ENCODE peak calls at places on chromosomes 16 and 17, in eight cellular contexts. N is NCI-H2081, M is DMS153, C is B cell, W is GOT3, R is astrocyte of the spinal cord, S is ELF-1, Y is caudate nucleus. H is an unnamed sample.

GRCh38 chr16:2350500-2350899 is 10.0 kb upstream of the ABCA3 start:
- DNase-seq in N (no peak), M (no peak), C (no peak), W (no peak), R (peak), S (no peak), Y (no peak), H (no peak)

GRCh38 chr16:87235810-87236515 is 81.2 kb downstream of the C16orf95 start:
- DNase-seq in N (no peak), M (no peak), C (no peak), W (no peak), R (no peak), S (no peak), Y (no peak), H (no peak)

GRCh38 chr17:8649157-8650118 is 18.9 kb upstream of the MYH10 start:
- DNase-seq in N (no peak), M (no peak), C (no peak), W (no peak), R (peak), S (no peak), Y (no peak), H (no peak)

GRCh38 chr16:63714876-63715275 is 1407.0 kb downstream of the CDH11 start:
- DNase-seq in N (peak), M (peak), C (no peak), W (no peak), R (no peak), S (peak), Y (no peak), H (no peak)

GRCh38 chr17:30336369-30337171 is 2.7 kb upstream of the TMIGD1 start:
- DNase-seq in N (peak), M (peak), C (peak), W (no peak), R (peak), S (peak), Y (no peak), H (no peak)

GRCh38 chr16:66750279-66751134 is 902 bp downstream of the DYNC1LI2 start:
- DNase-seq in N (no peak), M (no peak), C (no peak), W (no peak), R (no peak), S (no peak), Y (no peak), H (no peak)

GRCh38 chr17:78808106-78808635 is 26.1 kb upstream of the CYTH1 start:
- DNase-seq in N (no peak), M (no peak), C (no peak), W (no peak), R (no peak), S (no peak), Y (no peak), H (no peak)

GRCh38 chr16:75114946-75115825 is 1.4 kb downstream of the LDHD start:
- DNase-seq in N (no peak), M (no peak), C (no peak), W (no peak), R (no peak), S (peak), Y (no peak), H (no peak)

GRCh38 chr17:50668025-50668837 is 33.5 kb downstream of the ABCC3 start:
- DNase-seq in N (no peak), M (no peak), C (no peak), W (no peak), R (peak), S (no peak), Y (no peak), H (no peak)

GRCh38 chr16:27239906-27240655 is 28.5 kb downstream of the NSMCE1 start:
- DNase-seq in N (no peak), M (no peak), C (no peak), W (no peak), R (no peak), S (no peak), Y (no peak), H (no peak)

GRCh38 chr16:56580391-56581048 is 8.8 kb upstream of the MT3 start:
- DNase-seq in N (no peak), M (no peak), C (no peak), W (no peak), R (no peak), S (peak), Y (no peak), H (no peak)

GRCh38 chr17:5971969-5972368 is 98.2 kb upstream of the WSCD1 start:
- DNase-seq in N (no peak), M (peak), C (no peak), W (no peak), R (no peak), S (peak), Y (no peak), H (no peak)

GRCh38 chr16:11181889-11182279 is 74.1 kb downstream of the SOCS1 start:
- DNase-seq in N (no peak), M (no peak), C (peak), W (no peak), R (no peak), S (no peak), Y (no peak), H (no peak)

GRCh38 chr17:32492648-32493289 is 6.0 kb downstream of the CDK5R1 start:
- DNase-seq in N (no peak), M (no peak), C (no peak), W (no peak), R (no peak), S (no peak), Y (no peak), H (no peak)

GRCh38 chr17:16286947-16287562 is 66.2 kb downstream of the CENPV start:
- DNase-seq in N (no peak), M (no peak), C (peak), W (peak), R (no peak), S (peak), Y (no peak), H (no peak)

GRCh38 chr17:38852771-38853291 is 690 bp downstream of the RPL23 start:
- DNase-seq in N (no peak), M (no peak), C (no peak), W (no peak), R (no peak), S (no peak), Y (no peak), H (no peak)

GRCh38 chr17:18079543-18079942 is 8.2 kb upstream of the DRG2 start:
- DNase-seq in N (no peak), M (no peak), C (no peak), W (no peak), R (no peak), S (no peak), Y (no peak), H (no peak)

GRCh38 chr17:39027037-39027436 is 59.8 kb upstream of the FBXO47 start:
- DNase-seq in N (peak), M (peak), C (no peak), W (no peak), R (no peak), S (peak), Y (peak), H (no peak)

GRCh38 chr16:86555763-86556130 is 712 bp upstream of the MTHFSD start:
- DNase-seq in N (no peak), M (no peak), C (no peak), W (no peak), R (no peak), S (no peak), Y (no peak), H (no peak)

GRCh38 chr16:5058476-5058875 is 7.3 kb downstream of the C16orf89 start:
- DNase-seq in N (no peak), M (no peak), C (no peak), W (no peak), R (no peak), S (peak), Y (no peak), H (no peak)

GRCh38 chr17:69581061-69581955 is 166.8 kb downstream of the MAP2K6 start:
- DNase-seq in N (no peak), M (no peak), C (peak), W (no peak), R (peak), S (no peak), Y (no peak), H (peak)

GRCh38 chr17:80267391-80267790 is 6.7 kb downstream of the RNF213 start:
- DNase-seq in N (no peak), M (no peak), C (no peak), W (no peak), R (no peak), S (no peak), Y (no peak), H (no peak)

GRCh38 chr16:84630446-84631152 is 12.7 kb upstream of the COTL1 start:
- DNase-seq in N (no peak), M (no peak), C (no peak), W (no peak), R (no peak), S (no peak), Y (no peak), H (no peak)

GRCh38 chr16:85148959-85149358 is 36.7 kb upstream of the CIBAR2 start:
- DNase-seq in N (no peak), M (peak), C (no peak), W (no peak), R (no peak), S (no peak), Y (no peak), H (no peak)